ENCODE peak calls at places on chromosomes 16 and 17, in nine cellular contexts. E, J, R, Y, L, Z, K, N and P are unnamed samples.

GRCh38 chr17:64066709-64067108 is 46.3 kb upstream of the ICAM2 start:
- DNase-seq in N (peak; percentile 47), Z (no peak), K (no peak), L (no peak), E (no peak), R (no peak), Y (no peak), J (no peak), P (no peak)

GRCh38 chr17:74639704-74640142 is 16.2 kb upstream of the CD300E start:
- DNase-seq in L (no peak), Y (no peak), N (no peak), J (no peak), E (no peak), K (no peak), Z (no peak), R (no peak), P (no peak)

GRCh38 chr17:35775583-35775982 is 14.9 kb downstream of the C17orf50 start:
- DNase-seq in Y (no peak), N (no peak), K (no peak), Z (no peak), E (no peak), R (no peak), J (no peak), L (no peak), P (no peak)

GRCh38 chr16:71883193-71883848 is 661 bp downstream of the ZNF821 start:
- DNase-seq in R (peak; percentile 60), J (no peak), Y (peak; percentile 47), N (peak; percentile 60), K (peak; percentile 55), Z (no peak), L (peak; percentile 26), E (no peak), P (peak; percentile 91)

GRCh38 chr16:86531193-86531550 is 20.8 kb downstream of the FOXF1 start:
- DNase-seq in N (no peak), Z (no peak), J (peak; percentile 54), E (peak; percentile 95), L (no peak), Y (no peak), R (no peak), K (no peak), P (no peak)

GRCh38 chr17:79036181-79036580 is 12.2 kb downstream of the C1QTNF1 start:
- DNase-seq in K (no peak), J (no peak), Y (no peak), Z (no peak), N (no peak), E (no peak), R (no peak), L (no peak), P (no peak)

GRCh38 chr17:56247816-56248215 is 94.5 kb downstream of the ANKFN1 start:
- DNase-seq in Y (no peak), R (no peak), K (no peak), N (no peak), E (no peak), L (no peak), Z (no peak), J (no peak), P (no peak)

GRCh38 chr16:88983157-88983556 is 6.2 kb upstream of the CBFA2T3 start:
- DNase-seq in K (no peak), E (no peak), L (no peak), Z (no peak), R (no peak), Y (no peak), N (no peak), J (no peak), P (no peak)

GRCh38 chr16:15650698-15651161 is 685 bp downstream of the NDE1 start:
- DNase-seq in K (no peak), L (no peak), R (peak; percentile 62), Z (no peak), N (peak; percentile 56), J (no peak), E (peak; percentile 31), Y (peak; percentile 43), P (no peak)

GRCh38 chr17:63826468-63827001 is 696 bp upstream of the PSMC5 start:
- DNase-seq in L (no peak), Z (no peak), E (no peak), R (no peak), K (no peak), J (no peak), N (no peak), Y (no peak), P (no peak)

GRCh38 chr16:16030449-16030848 is 81.0 kb downstream of the ABCC1 start:
- DNase-seq in Z (no peak), J (no peak), L (no peak), N (no peak), K (no peak), E (no peak), R (no peak), Y (no peak), P (no peak)

GRCh38 chr16:30977502-30977901 is 7.5 kb upstream of the HSD3B7 start:
- DNase-seq in Y (no peak), N (no peak), K (no peak), R (no peak), E (no peak), Z (no peak), L (no peak), J (no peak), P (no peak)

GRCh38 chr16:54194008-54194731 is 92.4 kb downstream of the IRX3 start:
- DNase-seq in L (peak; percentile 50), N (no peak), Y (no peak), E (peak; percentile 24), R (peak; percentile 94), K (no peak), J (peak; percentile 36), Z (no peak), P (no peak)

GRCh38 chr17:50218771-50219315 is 17.4 kb upstream of the COL1A1 start:
- DNase-seq in K (no peak), J (no peak), E (peak; percentile 97), Z (no peak), R (no peak), L (peak; percentile 81), Y (no peak), N (no peak), P (no peak)

GRCh38 chr16:82460761-82461160 is 166.0 kb upstream of the CDH13 start:
- DNase-seq in J (no peak), L (no peak), Y (no peak), Z (no peak), E (no peak), R (no peak), K (no peak), N (no peak), P (no peak)

GRCh38 chr17:48542956-48543853 is 1.7 kb downstream of the HOXB2 start:
- DNase-seq in Z (peak; percentile 11), E (peak; percentile 62), K (no peak), L (peak; percentile 1), N (peak; percentile 62), Y (peak; percentile 38), R (peak; percentile 73), J (no peak), P (no peak)

GRCh38 chr17:30421592-30421991 is 42.9 kb downstream of the CPD start:
- DNase-seq in R (no peak), K (no peak), N (no peak), Y (no peak), J (no peak), E (no peak), Z (no peak), L (no peak), P (no peak)

GRCh38 chr16:31006589-31006988 is 3.8 kb downstream of the STX1B start:
- DNase-seq in N (no peak), K (no peak), J (no peak), L (no peak), Y (no peak), R (no peak), E (no peak), Z (no peak), P (no peak)

GRCh38 chr17:19513897-19514488 is 19.7 kb upstream of the SLC47A1 start:
- DNase-seq in Z (peak; percentile 64), R (peak; percentile 72), K (peak; percentile 31), N (peak; percentile 69), L (peak; percentile 40), Y (peak; percentile 68), E (peak; percentile 69), J (peak; percentile 48), P (peak; percentile 84)

GRCh38 chr17:80104321-80104955 is 3.1 kb downstream of the GAA start:
- DNase-seq in R (peak; percentile 42), E (no peak), Y (no peak), Z (no peak), K (no peak), L (peak; percentile 28), J (no peak), N (no peak), P (peak; percentile 73)

GRCh38 chr16:56289412-56289811 is 98.1 kb downstream of the GNAO1 start:
- DNase-seq in Y (no peak), L (no peak), E (no peak), N (no peak), R (no peak), K (no peak), Z (no peak), J (no peak), P (no peak)

GRCh38 chr16:48101069-48101674 is 54.6 kb downstream of the ABCC12 start:
- DNase-seq in L (peak; percentile 38), K (no peak), J (no peak), N (peak; percentile 76), R (no peak), E (no peak), Y (no peak), Z (no peak), P (no peak)

GRCh38 chr17:68910789-68911431 is 44.3 kb downstream of the ABCA8 start:
- DNase-seq in J (no peak), L (no peak), Y (no peak), K (no peak), Z (no peak), R (no peak), E (no peak), N (no peak), P (no peak)

GRCh38 chr16:1713933-1714332 is 7.9 kb downstream of the MAPK8IP3 start:
- DNase-seq in L (no peak), N (no peak), K (no peak), Z (no peak), E (no peak), Y (peak; percentile 88), R (peak; percentile 48), J (no peak), P (peak; percentile 85)

GRCh38 chr17:68387485-68387884 is 69.8 kb downstream of the WIPI1 start:
- DNase-seq in K (no peak), L (no peak), Z (no peak), E (no peak), Y (no peak), J (no peak), N (no peak), R (no peak), P (no peak)

GRCh38 chr16:82980810-82981209 is 354.0 kb downstream of the CDH13 start:
- DNase-seq in R (no peak), K (no peak), E (no peak), L (no peak), N (no peak), J (no peak), Y (no peak), Z (no peak), P (no peak)

GRCh38 chr17:2593846-2594656 is 597 bp downstream of the PAFAH1B1 start:
- DNase-seq in Y (peak; percentile 77), L (peak; percentile 37), E (peak; percentile 75), K (peak; percentile 61), R (peak; percentile 91), J (peak; percentile 65), Z (peak; percentile 39), N (peak; percentile 84), P (peak; percentile 95)

GRCh38 chr16:82630688-82631087 is 3.9 kb downstream of the CDH13 start:
- DNase-seq in L (peak; percentile 50), Y (no peak), Z (no peak), E (peak; percentile 61), N (no peak), J (no peak), K (no peak), R (no peak), P (no peak)

GRCh38 chr16:12453832-12454231 is 349.9 kb downstream of the CPPED1 start:
- DNase-seq in E (no peak), R (no peak), Z (no peak), K (no peak), L (no peak), Y (no peak), N (no peak), J (no peak), P (no peak)

GRCh38 chr16:85431431-85432124 is 181.5 kb upstream of the GSE1 start:
- DNase-seq in E (no peak), Y (no peak), L (no peak), J (no peak), Z (no peak), K (no peak), R (peak; percentile 47), N (no peak), P (peak; percentile 61)

GRCh38 chr16:16122264-16122663 is 101.0 kb downstream of the ABCC6 start:
- DNase-seq in K (no peak), L (no peak), Y (no peak), N (no peak), J (no peak), R (no peak), Z (no peak), E (no peak), P (no peak)